ENCODE peak calls at places on chromosomes 5 and 9, in four cellular contexts. One of them, this sample, is unnamed.

GRCh38 chr9:19656704-19657103 is 132.1 kb downstream of the SLC24A2 start:
- DNase-seq in GM12891: no peak
- DNase-seq in K562: no peak
- DNase-seq in GM12878: no peak
- DNase-seq in this sample: no peak

GRCh38 chr5:145718956-145719355 is 116.2 kb downstream of the PRELID2 start:
- DNase-seq in K562: no peak
- DNase-seq in GM12891: no peak
- DNase-seq in GM12878: no peak
- DNase-seq in this sample: no peak

GRCh38 chr5:133792025-133792424 is 176.4 kb downstream of the C5orf15 start:
- DNase-seq in GM12891: no peak
- DNase-seq in K562: no peak
- DNase-seq in GM12878: no peak
- DNase-seq in this sample: no peak

GRCh38 chr5:80092521-80093107 is 57.5 kb downstream of the THBS4 start:
- DNase-seq in GM12878: no peak
- DNase-seq in K562: no peak
- DNase-seq in GM12891: no peak
- DNase-seq in this sample: no peak

GRCh38 chr5:144087576-144087975 is 82.9 kb downstream of the YIPF5 start:
- DNase-seq in K562: no peak
- DNase-seq in GM12891: no peak
- DNase-seq in GM12878: no peak
- DNase-seq in this sample: no peak

GRCh38 chr5:104179057-104179456 is 616.5 kb upstream of the NUDT12 start:
- DNase-seq in K562: peak
- DNase-seq in GM12891: peak
- DNase-seq in GM12878: peak
- DNase-seq in this sample: peak

GRCh38 chr9:134230942-134231325 is 66.6 kb upstream of the RNU6ATAC start:
- DNase-seq in GM12878: no peak
- DNase-seq in GM12891: no peak
- DNase-seq in K562: no peak
- DNase-seq in this sample: no peak

GRCh38 chr5:1444361-1445189 is 665 bp downstream of the SLC6A3 start:
- DNase-seq in GM12891: no peak
- DNase-seq in GM12878: no peak
- DNase-seq in K562: no peak
- DNase-seq in this sample: no peak

GRCh38 chr5:178310130-178310865 is 77.7 kb upstream of the PHYKPL start:
- DNase-seq in GM12891: no peak
- DNase-seq in K562: no peak
- DNase-seq in GM12878: no peak
- DNase-seq in this sample: no peak

GRCh38 chr5:126002222-126002897 is 420.8 kb upstream of the GRAMD2B start:
- DNase-seq in GM12878: no peak
- DNase-seq in K562: no peak
- DNase-seq in GM12891: no peak
- DNase-seq in this sample: no peak

GRCh38 chr5:15446552-15446951 is 53.4 kb upstream of the FBXL7 start:
- DNase-seq in K562: no peak
- DNase-seq in GM12891: no peak
- DNase-seq in GM12878: no peak
- DNase-seq in this sample: no peak

GRCh38 chr5:74953961-74954720 is 88.0 kb upstream of the FAM169A start:
- DNase-seq in GM12878: no peak
- DNase-seq in GM12891: no peak
- DNase-seq in K562: no peak
- DNase-seq in this sample: no peak

DNA sequence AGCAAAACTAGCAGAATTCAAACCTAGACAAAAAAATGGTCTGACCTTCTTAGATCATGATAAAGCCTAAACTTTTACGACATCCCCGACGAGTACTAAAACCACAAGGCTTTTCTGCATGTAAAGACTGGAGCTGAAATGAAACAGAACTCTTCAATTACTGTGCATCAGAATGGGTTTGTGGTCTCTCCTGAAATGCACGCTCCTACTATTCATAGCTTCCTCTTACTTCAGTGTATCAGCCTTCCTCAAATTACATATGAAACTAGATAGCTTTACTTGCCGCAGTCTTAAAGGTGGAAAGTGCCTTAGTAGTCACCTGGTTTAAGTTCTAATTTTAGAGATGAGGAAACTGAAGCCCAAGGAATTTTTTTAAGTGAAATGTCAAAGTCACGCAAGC is 24.6 kb upstream of the MED10 start:
- DNase-seq in GM12878: peak
- DNase-seq in K562: no peak
- DNase-seq in GM12891: no peak
- DNase-seq in this sample: no peak
- TF ChIP-seq SPI1 in GM12878: peak
- TF ChIP-seq SPI1 in K562: no peak
- TF ChIP-seq SPI1 in GM12891: peak
- TF ChIP-seq SPI1 in this sample: no peak

DNA sequence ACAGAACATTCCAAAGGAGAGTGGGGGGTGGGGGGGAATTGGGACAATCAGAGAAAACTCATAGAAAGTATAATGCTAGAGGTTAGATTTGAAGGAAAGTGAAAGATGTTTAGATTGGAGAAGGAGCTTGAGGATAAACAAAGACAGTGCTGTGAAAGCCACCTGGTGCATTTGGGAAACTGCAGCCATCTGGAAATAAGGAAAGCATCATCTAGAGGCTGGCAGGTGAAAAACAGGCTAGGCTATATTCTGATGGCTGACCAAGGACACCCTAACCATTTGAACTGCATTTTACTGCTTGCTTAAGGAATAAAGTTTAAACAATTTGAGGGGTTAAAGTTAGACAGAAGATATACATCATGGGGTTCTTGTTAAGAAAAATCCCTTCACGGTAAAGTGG is 296.4 kb downstream of the CETN3 start:
- DNase-seq in GM12891: no peak
- DNase-seq in GM12878: no peak
- DNase-seq in K562: no peak
- DNase-seq in this sample: no peak
- TF ChIP-seq SPI1 in GM12891: no peak
- TF ChIP-seq SPI1 in GM12878: no peak
- TF ChIP-seq SPI1 in K562: no peak
- TF ChIP-seq SPI1 in this sample: no peak

GRCh38 chr9:14992025-14992424 is 81.8 kb upstream of the FREM1 start:
- DNase-seq in GM12891: no peak
- DNase-seq in GM12878: no peak
- DNase-seq in K562: no peak
- DNase-seq in this sample: no peak

GRCh38 chr9:14994738-14995137 is 84.5 kb upstream of the FREM1 start:
- DNase-seq in GM12878: no peak
- DNase-seq in GM12891: no peak
- DNase-seq in K562: no peak
- DNase-seq in this sample: no peak

GRCh38 chr9:14993061-14993800 is 83.0 kb upstream of the FREM1 start:
- DNase-seq in GM12891: no peak
- DNase-seq in GM12878: no peak
- DNase-seq in K562: peak
- DNase-seq in this sample: no peak

GRCh38 chr9:14993891-14994554 is 83.8 kb upstream of the FREM1 start:
- DNase-seq in GM12891: no peak
- DNase-seq in K562: no peak
- DNase-seq in GM12878: no peak
- DNase-seq in this sample: no peak

DNA sequence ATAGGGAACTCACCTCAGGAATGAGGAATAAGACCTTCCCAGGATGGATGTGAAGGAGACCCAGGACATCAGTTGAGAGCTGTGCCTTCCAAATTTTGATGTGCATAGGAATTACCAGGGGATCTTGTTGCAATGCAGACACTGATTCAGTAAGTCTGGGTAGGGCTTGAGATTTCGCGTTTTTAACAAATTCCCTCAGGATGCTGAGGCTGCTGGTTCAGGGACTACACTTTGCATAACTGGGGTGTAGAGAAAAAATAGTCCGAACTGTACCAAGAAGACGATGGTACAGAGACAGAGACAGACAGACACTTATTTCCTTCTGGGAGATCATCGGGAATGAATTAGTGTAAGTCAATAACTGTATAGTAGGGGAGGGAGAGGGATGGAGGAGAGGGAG is 82.3 kb upstream of the FREM1 start:
- DNase-seq in K562: no peak
- DNase-seq in GM12891: no peak
- DNase-seq in GM12878: no peak
- DNase-seq in this sample: no peak
- TF ChIP-seq SPI1 in K562: no peak
- TF ChIP-seq SPI1 in GM12891: no peak
- TF ChIP-seq SPI1 in GM12878: no peak
- TF ChIP-seq SPI1 in this sample: no peak

GRCh38 chr5:119072496-119072895 is 1.6 kb downstream of the DMXL1 start:
- DNase-seq in GM12878: no peak
- DNase-seq in GM12891: no peak
- DNase-seq in K562: no peak
- DNase-seq in this sample: no peak

GRCh38 chr5:119067338-119067737 is 3.5 kb upstream of the DMXL1 start:
- DNase-seq in K562: no peak
- DNase-seq in GM12878: no peak
- DNase-seq in GM12891: no peak
- DNase-seq in this sample: no peak

GRCh38 chr5:119071573-119071874 is 637 bp downstream of the DMXL1 start:
- DNase-seq in K562: peak
- DNase-seq in GM12891: no peak
- DNase-seq in GM12878: no peak
- DNase-seq in this sample: no peak

GRCh38 chr5:119070828-119071572 is at the start of gene DMXL1:
- DNase-seq in K562: peak
- DNase-seq in GM12878: peak
- DNase-seq in GM12891: peak
- DNase-seq in this sample: peak

GRCh38 chr5:119070578-119070827 is 384 bp upstream of the DMXL1 start:
- DNase-seq in GM12878: no peak
- DNase-seq in GM12891: peak
- DNase-seq in K562: no peak
- DNase-seq in this sample: no peak
- TF ChIP-seq SPI1 in GM12878: no peak
- TF ChIP-seq SPI1 in GM12891: no peak
- TF ChIP-seq SPI1 in K562: no peak
- TF ChIP-seq SPI1 in this sample: no peak

GRCh38 chr9:136587944-136588662 is 42.3 kb upstream of the NOTCH1 start:
- DNase-seq in K562: peak
- DNase-seq in GM12891: no peak
- DNase-seq in GM12878: no peak
- DNase-seq in this sample: no peak
- TF ChIP-seq SPI1 in K562: no peak
- TF ChIP-seq SPI1 in GM12891: no peak
- TF ChIP-seq SPI1 in GM12878: no peak
- TF ChIP-seq SPI1 in this sample: no peak

GRCh38 chr5:157464518-157465171 is 4.6 kb downstream of the NIPAL4 start:
- DNase-seq in GM12891: no peak
- DNase-seq in K562: peak
- DNase-seq in GM12878: peak
- DNase-seq in this sample: peak
- TF ChIP-seq SPI1 in GM12891: no peak
- TF ChIP-seq SPI1 in K562: no peak
- TF ChIP-seq SPI1 in GM12878: no peak
- TF ChIP-seq SPI1 in this sample: no peak

GRCh38 chr5:112308608-112309007 is 110.5 kb downstream of the EPB41L4A start:
- DNase-seq in GM12891: no peak
- DNase-seq in GM12878: no peak
- DNase-seq in K562: no peak
- DNase-seq in this sample: no peak
- TF ChIP-seq SPI1 in GM12891: no peak
- TF ChIP-seq SPI1 in GM12878: no peak
- TF ChIP-seq SPI1 in K562: no peak
- TF ChIP-seq SPI1 in this sample: no peak

This sample was measured in HL-60.